ENCODE peak calls at places on chromosomes 3 and 15, in eight cellular contexts. One of them, this sample, is unnamed.

GRCh38 chr15:85781099-85781498 is 13.6 kb downstream of the KLHL25 start:
- DNase-seq in H54: no peak
- DNase-seq in adrenal gland: no peak
- DNase-seq in NB4: no peak
- DNase-seq in spleen: no peak
- DNase-seq in ovary: no peak
- DNase-seq in thyroid gland: no peak
- DNase-seq in transverse colon: no peak
- DNase-seq in this sample: no peak

GRCh38 chr3:143134446-143134845 is 14.9 kb downstream of the CHST2 start:
- DNase-seq in H54: no peak
- DNase-seq in adrenal gland: no peak
- DNase-seq in NB4: no peak
- DNase-seq in spleen: no peak
- DNase-seq in ovary: no peak
- DNase-seq in thyroid gland: peak
- DNase-seq in transverse colon: no peak
- DNase-seq in this sample: no peak

GRCh38 chr15:85094685-85095084 is 113.0 kb downstream of the PDE8A start:
- DNase-seq in H54: peak
- DNase-seq in adrenal gland: no peak
- DNase-seq in NB4: no peak
- DNase-seq in spleen: no peak
- DNase-seq in ovary: no peak
- DNase-seq in thyroid gland: no peak
- DNase-seq in transverse colon: no peak
- DNase-seq in this sample: no peak

GRCh38 chr3:117059054-117059989 is 349.7 kb downstream of the TUSC7 start:
- DNase-seq in H54: no peak
- DNase-seq in adrenal gland: no peak
- DNase-seq in NB4: peak
- DNase-seq in spleen: no peak
- DNase-seq in ovary: no peak
- DNase-seq in thyroid gland: no peak
- DNase-seq in transverse colon: no peak
- DNase-seq in this sample: no peak

GRCh38 chr3:169699070-169699469 is 35.6 kb upstream of the MECOM start:
- DNase-seq in H54: no peak
- DNase-seq in adrenal gland: no peak
- DNase-seq in NB4: no peak
- DNase-seq in spleen: no peak
- DNase-seq in ovary: no peak
- DNase-seq in thyroid gland: no peak
- DNase-seq in transverse colon: no peak
- DNase-seq in this sample: no peak

GRCh38 chr15:80093854-80094418 is 34.5 kb downstream of the ZFAND6 start:
- DNase-seq in H54: no peak
- DNase-seq in adrenal gland: peak
- DNase-seq in NB4: peak
- DNase-seq in spleen: no peak
- DNase-seq in ovary: peak
- DNase-seq in thyroid gland: peak
- DNase-seq in transverse colon: peak
- DNase-seq in this sample: peak

GRCh38 chr3:188259191-188259590 is 105.2 kb downstream of the LPP start:
- DNase-seq in H54: no peak
- DNase-seq in adrenal gland: no peak
- DNase-seq in NB4: no peak
- DNase-seq in spleen: no peak
- DNase-seq in ovary: no peak
- DNase-seq in thyroid gland: no peak
- DNase-seq in transverse colon: peak
- DNase-seq in this sample: no peak

GRCh38 chr15:56496635-56497034 is 31.7 kb upstream of the MNS1 start:
- DNase-seq in H54: peak
- DNase-seq in adrenal gland: no peak
- DNase-seq in NB4: peak
- DNase-seq in spleen: no peak
- DNase-seq in ovary: no peak
- DNase-seq in thyroid gland: no peak
- DNase-seq in transverse colon: no peak
- DNase-seq in this sample: no peak

GRCh38 chr3:104359546-104359945 is 1007.2 kb upstream of the ALCAM start:
- DNase-seq in H54: peak
- DNase-seq in adrenal gland: no peak
- DNase-seq in NB4: no peak
- DNase-seq in spleen: no peak
- DNase-seq in ovary: no peak
- DNase-seq in thyroid gland: no peak
- DNase-seq in transverse colon: no peak
- DNase-seq in this sample: no peak

GRCh38 chr3:16897254-16897926 is 12.6 kb downstream of the PLCL2 start:
- DNase-seq in H54: no peak
- DNase-seq in adrenal gland: no peak
- DNase-seq in NB4: no peak
- DNase-seq in spleen: peak
- DNase-seq in ovary: no peak
- DNase-seq in thyroid gland: no peak
- DNase-seq in transverse colon: peak
- DNase-seq in this sample: no peak

DNA sequence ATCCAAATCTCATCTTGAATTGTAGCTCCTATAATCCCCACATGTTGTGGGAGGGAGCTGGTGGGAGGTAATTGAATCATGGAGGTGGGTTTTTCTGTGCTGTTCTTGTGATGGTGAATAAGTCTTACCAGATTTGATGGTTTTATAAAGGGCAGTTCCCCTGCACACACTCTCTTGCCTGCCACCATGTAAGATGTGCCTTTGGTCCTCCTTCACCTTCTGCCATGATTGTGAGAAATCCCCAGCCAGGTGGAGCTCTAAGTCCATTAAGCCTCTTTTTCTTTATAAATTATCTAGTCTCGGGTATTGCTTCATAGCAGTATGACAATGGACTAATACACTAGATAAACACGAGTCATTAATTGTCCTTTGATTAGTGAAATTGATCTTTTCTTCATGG is 214.5 kb upstream of the CFAP20DC start:
- DNase-seq in H54: no peak
- DNase-seq in adrenal gland: no peak
- DNase-seq in NB4: no peak
- DNase-seq in spleen: no peak
- DNase-seq in ovary: no peak
- DNase-seq in thyroid gland: no peak
- DNase-seq in transverse colon: no peak
- DNase-seq in this sample: no peak
- TF ChIP-seq POLR2A in H54: no peak
- TF ChIP-seq POLR2A in adrenal gland: no peak
- TF ChIP-seq POLR2A in NB4: no peak
- TF ChIP-seq POLR2A in spleen: no peak
- TF ChIP-seq POLR2A in ovary: no peak
- TF ChIP-seq POLR2A in thyroid gland: no peak
- TF ChIP-seq POLR2A in transverse colon: no peak
- TF ChIP-seq POLR2A in this sample: no peak

GRCh38 chr3:49804141-49805041 is 1.3 kb downstream of the INKA1 start:
- DNase-seq in H54: no peak
- DNase-seq in adrenal gland: no peak
- DNase-seq in NB4: peak
- DNase-seq in spleen: peak
- DNase-seq in ovary: peak
- DNase-seq in thyroid gland: no peak
- DNase-seq in transverse colon: no peak
- DNase-seq in this sample: no peak

GRCh38 chr3:49801160-49801559 is 1.5 kb upstream of the CDHR4 start:
- DNase-seq in H54: no peak
- DNase-seq in adrenal gland: no peak
- DNase-seq in NB4: no peak
- DNase-seq in spleen: no peak
- DNase-seq in ovary: no peak
- DNase-seq in thyroid gland: no peak
- DNase-seq in transverse colon: no peak
- DNase-seq in this sample: no peak

GRCh38 chr3:49805367-49805782 is 2.3 kb downstream of the INKA1 start:
- DNase-seq in H54: no peak
- DNase-seq in adrenal gland: peak
- DNase-seq in NB4: peak
- DNase-seq in spleen: peak
- DNase-seq in ovary: peak
- DNase-seq in thyroid gland: peak
- DNase-seq in transverse colon: peak
- DNase-seq in this sample: peak

GRCh38 chr3:49803464-49804140 is 541 bp downstream of the INKA1 start:
- DNase-seq in H54: no peak
- DNase-seq in adrenal gland: no peak
- DNase-seq in NB4: peak
- DNase-seq in spleen: peak
- DNase-seq in ovary: peak
- DNase-seq in thyroid gland: no peak
- DNase-seq in transverse colon: peak
- DNase-seq in this sample: no peak

DNA sequence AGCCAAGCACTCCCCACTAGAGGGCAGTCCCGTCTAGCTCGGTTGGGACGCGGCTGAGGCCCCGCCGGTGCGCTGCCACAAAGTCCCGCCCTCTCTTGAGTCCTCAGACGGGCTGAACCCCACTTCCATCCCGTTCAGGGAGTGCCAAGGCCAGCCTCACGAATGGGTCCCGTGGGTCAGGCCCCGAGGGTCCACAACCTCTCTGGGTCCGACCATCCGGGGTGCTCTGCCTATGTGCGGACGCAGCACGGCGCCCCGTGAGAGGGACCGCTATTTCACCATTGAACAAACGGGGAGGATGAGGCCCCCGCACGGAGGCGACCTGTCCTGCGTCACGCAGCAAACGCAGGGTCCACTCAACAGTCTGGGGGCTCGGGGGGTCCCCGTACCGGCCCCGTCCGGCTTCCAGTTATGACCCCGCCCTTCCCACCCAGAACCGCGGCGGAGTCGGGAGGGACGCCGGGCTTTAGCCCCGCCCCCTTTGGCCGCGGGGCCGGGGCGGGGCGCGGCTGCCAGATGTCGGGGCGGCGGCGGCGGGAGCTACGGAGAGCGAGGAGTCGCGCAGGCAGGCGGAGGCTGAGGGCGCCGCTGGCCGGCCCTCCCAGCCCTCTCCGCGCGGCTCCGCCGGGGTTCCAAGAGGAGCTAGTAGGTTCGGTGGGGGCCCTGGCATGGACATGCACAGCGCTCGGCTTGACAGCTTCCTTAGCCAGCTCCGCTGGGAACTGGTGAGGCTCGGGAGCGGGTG is at the start of gene INKA1:
- DNase-seq in H54: peak
- DNase-seq in adrenal gland: peak
- DNase-seq in NB4: peak
- DNase-seq in spleen: peak
- DNase-seq in ovary: peak
- DNase-seq in thyroid gland: peak
- DNase-seq in transverse colon: peak
- DNase-seq in this sample: peak
- TF ChIP-seq POLR2A in H54: peak
- TF ChIP-seq POLR2A in adrenal gland: peak
- TF ChIP-seq POLR2A in NB4: peak
- TF ChIP-seq POLR2A in spleen: no peak
- TF ChIP-seq POLR2A in ovary: peak
- TF ChIP-seq POLR2A in thyroid gland: peak
- TF ChIP-seq POLR2A in transverse colon: peak
- TF ChIP-seq POLR2A in this sample: peak

GRCh38 chr3:189566550-189566949 is 64.6 kb upstream of the TP63 start:
- DNase-seq in H54: no peak
- DNase-seq in adrenal gland: no peak
- DNase-seq in NB4: no peak
- DNase-seq in spleen: no peak
- DNase-seq in ovary: no peak
- DNase-seq in thyroid gland: no peak
- DNase-seq in transverse colon: no peak
- DNase-seq in this sample: no peak

GRCh38 chr3:189567322-189567721 is 63.9 kb upstream of the TP63 start:
- DNase-seq in H54: no peak
- DNase-seq in adrenal gland: no peak
- DNase-seq in NB4: no peak
- DNase-seq in spleen: no peak
- DNase-seq in ovary: no peak
- DNase-seq in thyroid gland: no peak
- DNase-seq in transverse colon: no peak
- DNase-seq in this sample: no peak

GRCh38 chr3:189568931-189569330 is 62.3 kb upstream of the TP63 start:
- DNase-seq in H54: no peak
- DNase-seq in adrenal gland: no peak
- DNase-seq in NB4: no peak
- DNase-seq in spleen: no peak
- DNase-seq in ovary: no peak
- DNase-seq in thyroid gland: no peak
- DNase-seq in transverse colon: no peak
- DNase-seq in this sample: no peak

GRCh38 chr3:189567772-189568420 is 63.3 kb upstream of the TP63 start:
- DNase-seq in H54: no peak
- DNase-seq in adrenal gland: no peak
- DNase-seq in NB4: no peak
- DNase-seq in spleen: no peak
- DNase-seq in ovary: no peak
- DNase-seq in thyroid gland: no peak
- DNase-seq in transverse colon: no peak
- DNase-seq in this sample: no peak

DNA sequence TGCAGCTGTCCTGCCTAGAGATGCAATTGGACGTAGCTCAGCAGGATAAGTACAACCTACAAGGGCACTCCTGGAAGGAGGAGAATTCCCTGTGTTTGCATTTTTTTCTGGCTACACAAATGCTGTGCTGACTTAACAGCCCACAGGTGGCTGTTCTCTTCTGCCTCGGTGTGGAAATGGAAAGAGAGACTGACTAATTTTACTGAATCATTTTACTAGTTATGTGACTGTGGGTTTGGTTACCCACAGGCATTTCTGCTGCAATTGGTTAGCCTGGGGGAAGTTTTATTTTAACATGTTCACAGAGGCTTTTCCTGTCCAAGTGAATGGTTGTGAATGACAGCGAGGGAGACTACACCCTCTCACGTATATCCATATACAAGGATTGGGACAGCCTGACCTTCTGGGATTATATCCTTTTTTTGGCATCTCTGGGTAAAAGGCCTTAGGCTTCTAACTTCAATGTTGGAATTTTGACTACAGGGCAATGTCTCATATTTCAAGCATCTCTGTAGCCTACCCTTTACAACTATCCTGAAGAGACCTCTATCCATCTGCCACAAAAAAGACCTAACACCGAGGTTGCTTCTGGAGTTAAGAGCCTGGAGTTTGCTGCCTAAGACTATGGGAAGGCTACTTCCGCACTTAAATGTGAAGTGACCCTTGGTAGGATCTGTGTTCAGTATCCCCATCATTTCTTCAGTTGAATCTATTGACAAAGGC is 67.2 kb upstream of the TP63 start:
- DNase-seq in H54: peak
- DNase-seq in adrenal gland: no peak
- DNase-seq in NB4: peak
- DNase-seq in spleen: no peak
- DNase-seq in ovary: no peak
- DNase-seq in thyroid gland: no peak
- DNase-seq in transverse colon: no peak
- DNase-seq in this sample: no peak
- TF ChIP-seq POLR2A in H54: no peak
- TF ChIP-seq POLR2A in adrenal gland: no peak
- TF ChIP-seq POLR2A in NB4: no peak
- TF ChIP-seq POLR2A in spleen: no peak
- TF ChIP-seq POLR2A in ovary: no peak
- TF ChIP-seq POLR2A in thyroid gland: no peak
- TF ChIP-seq POLR2A in transverse colon: no peak
- TF ChIP-seq POLR2A in this sample: no peak

GRCh38 chr15:68229386-68230156 is at the start of gene CLN6:
- DNase-seq in H54: peak
- DNase-seq in adrenal gland: peak
- DNase-seq in NB4: peak
- DNase-seq in spleen: peak
- DNase-seq in ovary: peak
- DNase-seq in thyroid gland: peak
- DNase-seq in transverse colon: peak
- DNase-seq in this sample: peak
- TF ChIP-seq POLR2A in H54: peak
- TF ChIP-seq POLR2A in adrenal gland: no peak
- TF ChIP-seq POLR2A in NB4: peak
- TF ChIP-seq POLR2A in spleen: no peak
- TF ChIP-seq POLR2A in ovary: no peak
- TF ChIP-seq POLR2A in thyroid gland: peak
- TF ChIP-seq POLR2A in transverse colon: peak
- TF ChIP-seq POLR2A in this sample: peak

This sample was measured in body of pancreas.